ENCODE peak calls at places on chromosomes 13 and 19, in six cellular contexts. L, Q, F, A, X and W are unnamed samples.

GRCh38 chr19:58450836-58451357 is 525 bp upstream of the ZNF324B start:
- DNase-seq in X (no peak), L (no peak), F (peak; percentile 55), Q (no peak), A (peak; percentile 73), W (no peak)

GRCh38 chr13:99911069-99911964 is 60.2 kb downstream of the ZIC5 start:
- DNase-seq in A (peak; percentile 14), F (no peak), Q (no peak), X (no peak), L (no peak), W (no peak)

GRCh38 chr19:51467864-51468544 is 9.8 kb upstream of the SIGLEC8 start:
- DNase-seq in Q (no peak), A (no peak), L (no peak), F (no peak), X (no peak), W (no peak)

GRCh38 chr19:29842471-29843179 is 30.8 kb downstream of the CCNE1 start:
- DNase-seq in X (no peak), F (peak; percentile 46), Q (no peak), L (no peak), A (no peak), W (no peak)

GRCh38 chr19:52778811-52779210 is 7.8 kb downstream of the ZNF600 start:
- DNase-seq in F (no peak), Q (no peak), L (peak; percentile 3), A (no peak), X (no peak), W (peak; percentile 9)

GRCh38 chr13:87208636-87209035 is 462.5 kb upstream of the SLITRK5 start:
- DNase-seq in Q (no peak), A (no peak), L (no peak), F (no peak), X (no peak), W (no peak)

GRCh38 chr19:49930483-49931011 is 1.2 kb upstream of the NUP62 start:
- DNase-seq in F (peak; percentile 79), Q (peak; percentile 18), X (no peak), A (peak; percentile 32), L (no peak), W (no peak)

GRCh38 chr13:103194871-103195270 is 128.7 kb upstream of the SLC10A2 start:
- DNase-seq in F (no peak), X (no peak), A (no peak), L (no peak), Q (no peak), W (no peak)

GRCh38 chr19:2554856-2555255 is 78.9 kb downstream of the GADD45B start:
- DNase-seq in X (peak; percentile 45), Q (no peak), F (no peak), L (peak; percentile 23), A (no peak), W (no peak)

GRCh38 chr13:77230560-77230959 is 96.3 kb downstream of the MYCBP2 start:
- DNase-seq in Q (no peak), X (no peak), F (no peak), L (no peak), A (no peak), W (no peak)

GRCh38 chr19:18967358-18968146 is 26.5 kb upstream of the HOMER3 start:
- DNase-seq in X (peak; percentile 52), A (peak; percentile 36), Q (peak; percentile 82), L (peak; percentile 32), F (peak; percentile 80), W (no peak)

GRCh38 chr19:29014857-29015436 is 198.0 kb downstream of the UQCRFS1 start:
- DNase-seq in Q (no peak), A (no peak), F (no peak), X (peak; percentile 25), L (no peak), W (no peak)

GRCh38 chr19:46181386-46181774 is 33.3 kb downstream of the IGFL2 start:
- DNase-seq in Q (peak; percentile 19), F (no peak), X (peak; percentile 21), L (peak; percentile 28), A (no peak), W (no peak)

GRCh38 chr13:52455677-52456041 is 381 bp downstream of the CKAP2 start:
- DNase-seq in X (peak; percentile 41), L (peak; percentile 43), F (peak; percentile 77), Q (peak; percentile 66), A (peak; percentile 80), W (peak; percentile 76)

GRCh38 chr13:104357174-104357573 is 1291.0 kb upstream of the SLC10A2 start:
- DNase-seq in A (no peak), F (no peak), X (no peak), L (no peak), Q (peak; percentile 29), W (no peak)

GRCh38 chr19:40690699-40691420 is 409 bp upstream of the NUMBL start:
- DNase-seq in L (peak; percentile 86), Q (peak; percentile 97), F (peak; percentile 97), A (peak; percentile 98), X (peak; percentile 93), W (peak; percentile 99)

GRCh38 chr13:44103721-44104490 is 224.2 kb downstream of the LACC1 start:
- DNase-seq in Q (no peak), F (no peak), A (peak; percentile 47), L (no peak), X (no peak), W (no peak)

GRCh38 chr19:13794388-13794751 is 873 bp upstream of the ZSWIM4 start:
- DNase-seq in F (peak; percentile 96), Q (peak; percentile 97), X (peak; percentile 98), L (peak; percentile 96), A (peak; percentile 80), W (no peak)

GRCh38 chr19:49129238-49129583 is 9.9 kb downstream of the PPFIA3 start:
- DNase-seq in F (no peak), Q (no peak), L (no peak), A (no peak), X (no peak), W (no peak)

GRCh38 chr19:56111601-56112312 is 9.3 kb downstream of the ZNF787 start:
- DNase-seq in L (no peak), F (peak; percentile 81), X (no peak), Q (no peak), A (peak; percentile 74), W (peak; percentile 64)

GRCh38 chr19:31539386-31539785 is 190.2 kb upstream of the TSHZ3 start:
- DNase-seq in Q (no peak), A (no peak), F (no peak), X (no peak), L (no peak), W (no peak)

GRCh38 chr19:58038688-58039204 is 4.9 kb downstream of the ZSCAN1 start:
- DNase-seq in Q (no peak), L (no peak), F (no peak), X (no peak), A (no peak), W (no peak)

GRCh38 chr19:38265213-38265861 is 964 bp downstream of the SPINT2 start:
- DNase-seq in L (no peak), F (no peak), A (peak; percentile 65), Q (no peak), X (no peak), W (no peak)

GRCh38 chr13:38693168-38693567 is 6.3 kb downstream of the FREM2 start:
- DNase-seq in X (no peak), F (no peak), A (no peak), L (no peak), Q (no peak), W (no peak)

GRCh38 chr13:40478775-40479174 is 187.7 kb downstream of the FOXO1 start:
- DNase-seq in Q (no peak), L (no peak), X (no peak), F (no peak), A (no peak), W (no peak)

GRCh38 chr19:44570984-44571684 is 41.7 kb upstream of the CEACAM20 start:
- DNase-seq in A (peak; percentile 94), F (peak; percentile 88), L (peak; percentile 82), Q (peak; percentile 90), X (peak; percentile 79), W (peak; percentile 69)

GRCh38 chr19:3575260-3575741 is 2.6 kb downstream of the HMG20B start:
- DNase-seq in L (peak; percentile 16), F (no peak), Q (peak; percentile 43), A (peak; percentile 36), X (no peak), W (no peak)

GRCh38 chr19:6720369-6721112 is at the start of gene C3:
- DNase-seq in A (no peak), F (peak; percentile 95), L (peak; percentile 26), Q (peak; percentile 95), X (peak; percentile 85), W (no peak)

GRCh38 chr19:48271531-48272151 is 1.8 kb downstream of the ZNF114 start:
- DNase-seq in F (peak; percentile 36), L (peak; percentile 35), A (peak; percentile 22), X (peak; percentile 47), Q (peak; percentile 57), W (peak; percentile 51)

GRCh38 chr13:105914637-105915036 is 620.8 kb downstream of the EFNB2 start:
- DNase-seq in L (peak; percentile 95), F (no peak), Q (peak; percentile 73), A (no peak), X (peak; percentile 92), W (no peak)

GRCh38 chr19:16376649-16377048 is 52.0 kb downstream of the KLF2 start:
- DNase-seq in Q (no peak), A (no peak), X (no peak), F (no peak), L (no peak), W (no peak)

GRCh38 chr13:21670006-21670882 is 629 bp upstream of the FGF9 start:
- DNase-seq in Q (peak; percentile 51), A (peak; percentile 78), L (peak; percentile 48), X (peak; percentile 38), F (peak; percentile 55), W (peak; percentile 86)

DNA sequence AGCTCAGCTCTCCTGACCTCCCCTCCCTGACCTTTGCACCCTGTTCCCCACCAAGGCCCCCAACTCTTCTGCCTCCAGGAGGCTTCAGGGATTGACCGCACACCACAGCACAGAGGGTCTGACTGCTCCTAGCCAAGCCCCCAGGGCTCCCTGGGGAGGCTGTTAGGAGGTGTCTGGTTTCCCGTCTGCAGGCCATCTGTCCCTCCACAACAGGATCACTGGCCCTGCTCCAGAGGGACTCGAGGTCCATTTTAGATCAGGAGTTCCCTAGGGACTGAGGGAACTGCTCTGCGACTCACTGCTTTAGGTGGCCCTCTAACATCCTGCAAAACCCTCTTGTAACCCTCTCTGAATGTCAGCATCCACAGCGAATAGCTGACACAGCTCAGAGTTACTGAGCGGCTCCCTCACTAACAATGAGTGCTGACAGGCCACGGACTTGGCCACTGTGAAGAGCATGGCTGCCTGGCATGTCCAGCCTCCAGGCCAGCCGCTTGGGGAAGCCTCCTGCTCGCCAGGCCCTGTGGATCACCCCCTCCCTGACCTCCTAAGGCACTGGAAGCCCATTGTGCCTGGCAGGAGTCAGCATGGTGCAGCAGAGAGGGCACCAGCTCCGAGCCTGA is 17.7 kb downstream of the GRIK5 start:
- DNase-seq in L (no peak), Q (no peak), F (no peak), X (no peak), A (no peak), W (no peak)
- TF ChIP-seq CTCF in L (no peak), Q (no peak), F (no peak), X (no peak), A (no peak), W (no peak)

GRCh38 chr13:30255696-30256095 is 51.7 kb downstream of the KATNAL1 start:
- DNase-seq in Q (peak; percentile 13), F (no peak), L (no peak), X (no peak), A (no peak), W (no peak)
- TF ChIP-seq CTCF in Q (no peak), F (no peak), L (peak; percentile 13), X (peak; percentile 30), A (no peak), W (no peak)

GRCh38 chr13:27170521-27171243 is 929 bp downstream of the USP12 start:
- DNase-seq in F (peak; percentile 32), X (no peak), L (no peak), Q (peak; percentile 41), A (peak; percentile 51), W (peak; percentile 45)
- TF ChIP-seq CTCF in F (no peak), X (no peak), L (no peak), Q (no peak), A (no peak), W (peak; percentile 18)

GRCh38 chr13:33349314-33349995 is 63.9 kb upstream of the STARD13 start:
- DNase-seq in Q (no peak), F (peak; percentile 30), A (peak; percentile 38), X (no peak), L (no peak), W (no peak)
- TF ChIP-seq CTCF in Q (peak; percentile 15), F (no peak), A (no peak), X (no peak), L (no peak), W (no peak)